ENCODE peak calls at places on chromosomes 1 and 21, in four cellular contexts. E is heart left ventricle, N is esophagus squamous epithelium, O is prostate gland. Z is an unnamed sample.

GRCh38 chr1:92583821-92584760 is 97.4 kb upstream of the GFI1 start:
- DNase-seq in O (no peak), N (no peak), E (no peak), Z (no peak)

GRCh38 chr21:45449658-45450502 is 44.9 kb downstream of the COL18A1 start:
- DNase-seq in O (no peak), E (no peak), N (no peak), Z (no peak)

GRCh38 chr1:226656201-226656600 is 82.9 kb downstream of the ITPKB start:
- DNase-seq in N (no peak), E (no peak), O (no peak), Z (no peak)

GRCh38 chr1:27689423-27690173 is 17.6 kb upstream of the IFI6 start:
- DNase-seq in O (no peak), E (no peak), N (no peak), Z (no peak)

GRCh38 chr1:211469938-211470529 is 21.9 kb downstream of the RD3 start:
- DNase-seq in O (peak; percentile 87), E (peak; percentile 72), N (no peak), Z (peak; percentile 85)

GRCh38 chr1:21308847-21309652 is 18.8 kb upstream of the ECE1 start:
- DNase-seq in N (no peak), O (peak; percentile 65), E (no peak), Z (peak; percentile 35)

GRCh38 chr1:224632381-224632871 is 16.3 kb downstream of the CNIH3 start:
- DNase-seq in O (no peak), N (no peak), E (no peak), Z (no peak)

GRCh38 chr1:84382127-84382526 is 16.2 kb upstream of the DNASE2B start:
- DNase-seq in N (no peak), E (no peak), O (no peak), Z (no peak)

GRCh38 chr1:2132222-2133038 is 62.1 kb downstream of the FAAP20 start:
- DNase-seq in N (no peak), E (peak; percentile 46), O (no peak), Z (peak; percentile 53)

GRCh38 chr1:221532071-221532755 is 209.7 kb downstream of the DUSP10 start:
- DNase-seq in E (no peak), O (no peak), N (no peak), Z (no peak)

GRCh38 chr1:83017701-83018100 is 981.2 kb downstream of the TTLL7 start:
- DNase-seq in O (no peak), E (no peak), N (no peak), Z (no peak)

GRCh38 chr1:241460098-241460873 is 59.3 kb downstream of the FH start:
- DNase-seq in O (no peak), N (no peak), E (no peak), Z (no peak)

DNA sequence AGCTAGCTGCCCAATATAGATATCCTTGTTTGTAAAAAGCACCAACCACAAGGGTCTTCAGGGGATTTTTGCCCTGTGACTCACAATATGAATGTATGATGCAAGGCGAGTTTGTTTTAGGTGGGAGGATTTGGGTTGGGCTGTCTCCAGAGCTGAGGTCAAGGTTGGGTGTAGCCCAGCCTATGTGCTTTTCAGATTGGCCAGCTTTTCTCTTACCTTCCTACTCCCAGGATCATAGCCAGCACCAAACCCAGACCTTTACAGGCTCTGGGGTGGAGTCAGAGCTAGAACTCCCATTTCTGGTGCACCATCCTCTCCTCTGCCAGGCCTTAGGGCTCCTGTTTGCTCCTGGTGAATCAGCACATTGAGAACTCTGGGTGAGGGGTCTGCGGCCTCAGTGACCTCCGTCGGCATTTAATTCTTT is 55.6 kb upstream of the GCLM start:
- DNase-seq in N (no peak), E (no peak), O (no peak), Z (no peak)
- TF ChIP-seq POLR2A in N (no peak), E (no peak), O (peak; percentile 11), Z (no peak)

GRCh38 chr1:244450597-244451538 is 841 bp downstream of the ADSS2 start:
- DNase-seq in N (no peak), E (peak; percentile 56), O (peak; percentile 33), Z (peak; percentile 23)
- TF ChIP-seq POLR2A in N (no peak), E (no peak), O (no peak), Z (peak; percentile 84)

GRCh38 chr1:45490623-45491463 is at the start of gene TESK2:
- DNase-seq in O (peak; percentile 100), E (peak; percentile 97), N (peak; percentile 94), Z (peak; percentile 96)
- TF ChIP-seq POLR2A in O (peak; percentile 99), E (peak; percentile 87), N (no peak), Z (peak; percentile 76)

DNA sequence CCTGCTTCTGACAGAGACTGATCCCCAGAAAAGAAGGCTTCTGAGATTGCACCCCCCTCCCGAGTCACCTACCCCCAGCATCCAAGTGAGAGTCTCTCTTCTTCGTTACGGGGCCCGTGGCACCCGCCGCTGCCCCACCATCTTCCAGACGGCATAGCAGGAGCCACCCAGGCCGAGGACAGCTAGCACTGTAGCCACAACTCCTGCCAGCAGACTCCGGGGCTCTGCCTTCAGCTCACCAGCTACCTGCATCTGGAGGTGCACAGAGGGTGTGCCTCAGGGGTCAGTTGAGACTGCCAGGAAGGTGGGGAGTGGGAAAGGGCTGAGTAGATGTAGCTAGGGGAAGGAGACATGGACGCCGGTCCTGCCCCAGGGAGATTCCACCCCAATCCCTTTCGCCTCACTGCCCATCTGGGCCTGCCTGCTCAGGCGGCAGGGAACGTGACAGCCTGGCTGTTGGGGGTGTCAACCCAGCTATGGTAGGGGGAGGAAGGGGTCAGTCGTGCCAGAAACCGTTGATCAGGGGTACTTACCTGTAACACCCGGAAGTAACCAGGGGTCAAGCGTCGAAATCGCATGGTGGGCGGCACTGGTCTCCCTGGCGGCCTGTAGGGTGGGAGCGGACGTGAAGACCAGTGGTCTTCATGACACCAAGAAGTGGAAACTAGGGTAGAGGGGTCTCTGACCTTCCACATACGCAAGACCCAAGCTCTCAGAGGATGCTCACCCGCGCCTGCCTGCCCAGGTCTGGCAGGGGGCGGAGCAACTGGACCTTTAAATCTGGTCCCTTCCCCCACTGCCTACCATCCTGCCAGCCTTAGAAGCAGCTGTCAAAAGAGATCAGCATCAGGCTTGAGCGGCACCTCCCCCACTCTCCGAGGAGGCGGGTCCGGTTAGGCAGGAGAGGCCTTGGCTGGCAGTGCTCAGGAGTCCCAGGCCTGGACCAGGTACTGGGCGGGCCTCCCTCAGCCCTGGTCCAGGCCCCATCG is at the start of gene ZNF593OS:
- DNase-seq in N (no peak), O (no peak), E (no peak), Z (no peak)
- TF ChIP-seq POLR2A in N (no peak), O (no peak), E (no peak), Z (no peak)

DNA sequence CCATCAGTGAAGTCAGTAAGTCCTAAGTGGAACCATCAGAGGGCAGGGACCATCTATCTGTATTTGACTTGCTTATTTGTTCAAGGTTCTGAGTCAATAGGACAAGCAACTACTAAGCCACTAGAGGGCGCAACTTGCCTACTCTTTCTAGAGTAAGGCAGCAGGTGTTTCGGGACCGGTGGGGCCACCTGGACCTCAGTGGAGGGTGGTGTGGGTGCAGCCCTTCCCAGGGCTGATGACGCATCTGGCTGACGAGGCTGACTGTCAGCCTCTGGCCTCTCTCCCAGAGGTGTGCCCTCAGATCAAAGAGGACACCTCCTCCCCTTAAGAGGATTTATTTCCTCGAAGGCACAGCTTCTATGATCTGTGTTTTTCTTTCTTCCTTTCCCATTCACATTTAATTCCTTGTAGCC is 6.6 kb downstream of the CBR3 start:
- DNase-seq in E (peak; percentile 76), N (peak; percentile 54), O (peak; percentile 99), Z (peak; percentile 76)
- TF ChIP-seq POLR2A in E (no peak), N (no peak), O (peak; percentile 10), Z (no peak)

DNA sequence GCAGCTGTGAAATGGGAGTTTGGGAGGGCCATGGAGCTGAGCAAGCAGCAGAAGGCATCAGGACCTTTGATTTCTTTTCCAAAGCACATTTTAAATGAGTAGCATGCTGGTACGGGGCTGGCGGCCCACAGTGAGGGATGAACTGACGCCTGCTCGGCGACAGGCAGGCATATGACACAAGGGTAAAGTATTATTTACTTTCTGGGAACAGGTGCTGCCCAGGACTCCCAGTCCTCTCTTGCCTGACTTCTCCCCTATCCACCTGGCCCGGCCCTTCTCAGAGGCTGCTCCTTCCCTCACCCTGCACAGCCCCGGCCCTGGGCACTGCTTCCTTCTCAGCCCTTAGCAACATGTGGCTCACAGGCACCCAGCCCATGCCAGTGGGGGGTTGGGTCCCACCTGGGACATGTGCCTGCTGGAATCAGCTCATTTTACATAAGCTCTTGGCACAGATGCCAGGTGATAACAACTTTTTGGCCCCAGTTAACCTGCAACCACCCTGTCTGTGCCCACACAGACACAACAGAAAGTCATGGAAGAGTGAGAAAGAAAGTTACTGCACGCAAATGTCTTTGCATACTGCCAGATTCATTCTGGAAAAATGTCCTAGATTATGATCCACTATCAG is 112.3 kb upstream of the GADD45A start:
- DNase-seq in E (peak; percentile 29), O (peak; percentile 42), N (no peak), Z (no peak)
- TF ChIP-seq POLR2A in E (no peak), O (no peak), N (no peak), Z (no peak)

DNA sequence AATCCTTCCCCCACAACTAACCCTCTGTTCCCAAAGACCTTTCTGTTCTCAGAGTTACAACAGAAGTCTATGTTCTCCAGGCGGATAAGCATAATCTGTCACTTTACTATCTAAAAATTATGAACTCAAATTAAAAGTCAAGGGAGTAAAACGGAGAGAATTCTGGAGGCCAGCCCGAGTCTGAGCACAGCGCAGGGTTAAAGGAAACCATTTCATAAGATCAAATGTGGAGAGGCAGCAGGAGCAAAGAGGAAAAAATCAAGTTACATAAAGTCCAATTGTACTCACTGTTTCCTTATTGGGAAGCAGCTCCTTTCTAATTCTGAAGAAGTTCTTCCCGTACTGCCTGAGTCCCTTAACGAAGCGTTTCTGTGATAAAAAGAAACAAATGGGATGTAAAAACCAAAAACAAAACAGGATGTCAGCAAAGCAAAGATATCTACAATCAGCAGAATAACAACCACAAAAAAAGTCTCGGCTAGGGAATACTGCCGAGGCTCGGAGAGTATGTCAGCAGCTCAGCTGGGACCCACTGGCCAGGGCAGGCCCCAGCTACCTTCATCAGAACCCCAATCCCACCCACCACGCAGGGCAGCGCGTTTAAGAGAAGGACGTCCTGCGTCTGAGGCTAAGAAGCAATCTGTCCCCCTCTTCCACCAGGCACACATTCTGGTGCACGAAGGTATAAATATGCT is 104.7 kb downstream of the SLC45A1 start:
- DNase-seq in E (peak; percentile 29), N (no peak), O (no peak), Z (no peak)
- TF ChIP-seq POLR2A in E (no peak), N (no peak), O (no peak), Z (no peak)

DNA sequence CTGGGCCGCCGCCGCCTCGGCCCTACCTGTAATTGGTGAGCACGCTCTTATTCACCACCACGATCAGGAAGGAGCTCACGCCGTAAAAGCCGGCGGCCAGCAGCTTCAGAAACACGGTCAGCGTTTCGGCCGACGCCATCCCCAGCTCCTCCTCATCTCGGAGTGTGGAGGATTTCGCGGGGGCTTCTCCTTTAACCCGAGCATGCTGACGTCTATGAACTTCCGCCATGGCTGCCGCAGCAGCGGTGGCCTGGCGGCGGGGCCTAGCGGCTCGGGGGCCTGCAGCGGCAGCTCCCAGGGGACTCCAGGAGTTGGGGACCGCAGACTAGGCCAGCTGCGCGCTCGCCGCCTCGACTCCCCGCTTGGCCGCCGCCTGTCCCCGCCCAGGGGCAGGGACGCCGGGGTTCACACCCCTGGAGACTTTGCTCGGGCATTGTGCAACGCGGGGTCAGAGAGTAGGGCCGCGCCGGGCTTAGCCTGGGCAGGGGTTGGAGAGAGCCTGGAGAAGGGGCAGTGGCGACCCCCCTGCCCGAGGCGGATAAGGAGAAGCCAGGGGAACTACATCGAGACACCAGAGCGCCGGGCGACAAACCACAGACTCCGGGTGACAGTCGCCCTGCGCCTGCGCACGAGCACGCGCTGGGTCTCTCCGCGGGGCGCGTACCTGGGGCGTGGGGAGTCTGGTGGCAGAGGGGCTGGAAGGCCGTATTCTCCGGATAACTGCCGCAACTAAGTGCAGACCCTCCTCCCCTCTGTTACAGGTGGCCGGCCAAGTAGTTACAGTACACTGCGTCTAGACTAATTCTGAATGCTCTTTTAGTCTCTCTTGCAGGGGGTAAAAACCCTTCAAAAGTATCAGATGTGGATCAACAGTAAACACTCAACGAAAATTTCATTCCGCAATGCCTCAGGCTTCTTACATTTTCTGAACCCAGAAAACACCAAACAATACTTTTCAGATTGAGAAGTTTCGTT is at the start of gene SLC35D1:
- DNase-seq in O (peak; percentile 64), E (peak; percentile 75), N (peak; percentile 25), Z (peak; percentile 56)
- TF ChIP-seq POLR2A in O (no peak), E (peak; percentile 81), N (no peak), Z (peak; percentile 52)

GRCh38 chr1:56911539-56911938 is 54.3 kb downstream of the C8B start:
- DNase-seq in N (no peak), O (no peak), E (no peak), Z (no peak)
- TF ChIP-seq POLR2A in N (no peak), O (no peak), E (no peak), Z (no peak)